ENCODE peak calls at places on chromosomes 4 and X, in nine cellular contexts. T is GM12892, R is heart left ventricle, E is A549, K is uterus, X is right lobe of liver, W is adrenal gland, B is tibial nerve, N is lower leg skin. U is an unnamed sample.

GRCh38 chr4:122873752-122874151 is 47.1 kb downstream of the FGF2 start:
- DNase-seq in T (no peak), R (no peak), E (peak), K (no peak), X (no peak), W (no peak), B (no peak), N (no peak), U (no peak)

GRCh38 chr4:8315343-8316250 is 46.0 kb downstream of the HTRA3 start:
- DNase-seq in T (no peak), R (peak), E (peak), K (peak), X (no peak), W (peak), B (no peak), N (no peak), U (peak)

GRCh38 chr4:14149469-14150030 is 522.0 kb upstream of the BOD1L1 start:
- DNase-seq in T (no peak), R (no peak), E (no peak), K (no peak), X (no peak), W (peak), B (no peak), N (no peak), U (no peak)

GRCh38 chr4:17323619-17324400 is 188.1 kb downstream of the QDPR start:
- DNase-seq in T (no peak), R (no peak), E (no peak), K (no peak), X (no peak), W (no peak), B (no peak), N (no peak), U (no peak)

GRCh38 chr4:104749062-104749461 is 254.4 kb upstream of the CXXC4 start:
- DNase-seq in T (no peak), R (no peak), E (no peak), K (no peak), X (no peak), W (no peak), B (no peak), N (no peak), U (no peak)

GRCh38 chrX:138745215-138745614 is 33.7 kb upstream of the FGF13 start:
- DNase-seq in T (peak), R (no peak), E (peak), K (peak), X (no peak), W (peak), B (no peak), N (peak), U (no peak)

GRCh38 chr4:5003372-5003857 is 15.8 kb downstream of the CYTL1 start:
- DNase-seq in T (no peak), R (no peak), E (no peak), K (no peak), X (no peak), W (no peak), B (no peak), N (no peak), U (no peak)

GRCh38 chr4:42923431-42923830 is 30.9 kb downstream of the GRXCR1 start:
- DNase-seq in T (no peak), R (no peak), E (no peak), K (no peak), X (no peak), W (no peak), B (no peak), N (no peak), U (no peak)

GRCh38 chrX:22395372-22395771 is 122.7 kb downstream of the CBLL2 start:
- DNase-seq in T (no peak), R (no peak), E (no peak), K (no peak), X (no peak), W (no peak), B (no peak), N (no peak), U (no peak)

DNA sequence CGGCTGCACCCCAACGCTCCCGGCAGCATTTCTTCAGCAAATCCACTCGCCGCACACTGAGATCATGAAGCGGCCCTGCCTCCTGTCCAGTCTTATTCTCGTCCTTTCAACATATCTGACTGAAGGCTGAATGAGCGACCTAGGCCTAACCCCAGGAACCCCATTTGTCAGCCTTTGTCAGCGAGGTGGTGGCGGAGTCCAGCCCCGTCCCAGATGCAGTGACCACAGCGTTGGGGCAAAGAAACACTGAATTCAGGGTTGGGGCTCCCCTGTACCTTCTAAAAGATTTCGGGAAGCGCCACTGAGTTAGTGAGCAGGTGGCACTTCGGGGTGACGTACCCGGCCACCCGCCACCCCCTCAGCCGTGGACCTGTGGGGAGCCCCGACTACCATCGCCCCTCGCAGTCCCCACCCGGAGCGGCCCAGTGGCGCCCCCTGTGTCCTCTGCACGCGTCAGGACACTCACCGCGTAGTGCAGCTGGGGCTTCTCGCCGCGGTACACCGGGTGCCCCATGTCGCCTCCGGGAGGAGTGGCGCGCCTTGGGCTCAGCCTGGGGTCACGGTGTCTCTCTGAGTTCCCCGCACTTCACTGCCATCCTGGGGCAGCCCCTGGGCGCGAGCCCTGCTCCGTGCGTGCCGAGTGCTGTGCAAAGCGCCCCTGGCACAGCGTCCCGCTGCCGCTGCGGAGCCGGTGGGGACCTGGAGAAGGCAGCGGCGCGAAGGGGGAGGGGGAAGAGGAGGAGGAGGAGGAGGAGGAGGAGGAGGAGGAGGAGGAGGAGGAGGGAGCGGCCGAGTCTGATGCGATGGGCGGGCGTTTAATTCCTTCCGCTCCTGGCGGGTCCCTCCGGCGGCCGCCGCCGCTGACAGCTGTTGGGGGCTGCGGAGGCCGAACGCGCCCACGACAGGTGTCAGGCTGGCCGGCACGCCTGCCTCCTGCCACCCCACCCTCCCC is 134.1 kb downstream of the AMELX start:
- DNase-seq in T (peak), R (peak), E (no peak), K (peak), X (peak), W (peak), B (peak), N (peak), U (no peak)
- TF ChIP-seq POLR2A in T (no peak), R (no peak), E (no peak), K (no peak), X (no peak), W (no peak), B (no peak), N (no peak), U (no peak)

GRCh38 chrX:110317079-110317819 is 636 bp downstream of the AMMECR1 start:
- DNase-seq in T (peak), R (peak), E (peak), K (peak), X (peak), W (peak), B (no peak), N (peak), U (peak)

GRCh38 chrX:110316351-110317078 is 1.4 kb downstream of the AMMECR1 start:
- DNase-seq in T (no peak), R (no peak), E (no peak), K (no peak), X (no peak), W (no peak), B (no peak), N (no peak), U (no peak)

GRCh38 chrX:110315541-110315940 is 2.3 kb downstream of the AMMECR1 start:
- DNase-seq in T (no peak), R (no peak), E (no peak), K (no peak), X (no peak), W (no peak), B (no peak), N (no peak), U (no peak)

GRCh38 chrX:110318664-110318968 is 731 bp upstream of the AMMECR1 start:
- DNase-seq in T (no peak), R (no peak), E (peak), K (no peak), X (no peak), W (no peak), B (no peak), N (no peak), U (no peak)

DNA sequence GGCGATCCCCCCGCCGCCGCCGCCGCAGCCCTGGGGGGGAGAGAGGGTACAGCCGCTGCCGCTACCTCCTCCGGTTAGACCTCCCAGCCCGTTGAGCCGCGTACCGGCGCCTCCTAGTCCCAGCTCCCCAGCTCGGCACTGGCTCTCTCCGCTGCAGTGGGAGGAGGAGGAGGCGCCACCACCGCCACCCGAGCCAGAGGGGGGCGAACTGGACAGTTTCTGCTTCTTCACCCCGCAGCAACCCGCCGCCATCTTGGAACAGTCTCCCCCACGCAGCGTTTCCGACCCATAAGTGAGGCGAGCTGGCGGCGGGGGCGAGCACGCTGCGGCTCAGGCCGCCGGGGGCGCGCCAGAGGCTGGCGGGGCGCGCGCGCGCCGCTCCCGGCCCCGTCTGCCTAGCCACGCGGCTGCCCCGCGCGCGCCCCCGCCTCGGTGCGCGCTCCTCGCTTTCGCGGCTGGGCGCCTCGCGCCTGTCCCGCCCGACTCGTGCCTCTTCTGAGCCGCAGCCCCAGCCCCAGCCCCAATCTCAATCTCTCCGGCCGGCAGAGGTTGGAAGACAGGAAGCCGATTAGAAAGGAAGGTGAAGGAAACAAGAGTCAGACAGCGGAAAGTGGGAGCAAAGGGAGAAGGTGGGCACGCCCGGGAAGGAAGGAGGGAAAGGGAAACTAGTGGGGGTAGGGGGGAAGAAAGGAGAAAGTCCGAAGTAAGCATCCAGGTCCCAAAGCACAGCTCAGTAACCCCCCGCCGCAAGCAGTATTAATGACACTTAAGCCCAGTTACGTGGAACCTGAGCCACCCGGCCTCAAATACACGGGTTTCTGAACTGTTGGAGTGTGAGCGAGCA is at the start of gene AMMECR1:
- DNase-seq in T (peak), R (peak), E (peak), K (peak), X (peak), W (peak), B (peak), N (peak), U (peak)
- TF ChIP-seq POLR2A in T (peak), R (peak), E (peak), K (peak), X (peak), W (no peak), B (peak), N (no peak), U (peak)

GRCh38 chr4:56387023-56388001 is at the start of gene AASDH:
- DNase-seq in T (peak), R (peak), E (peak), K (peak), X (peak), W (peak), B (peak), N (peak), U (peak)
- TF ChIP-seq POLR2A in T (peak), R (peak), E (peak), K (peak), X (peak), W (peak), B (peak), N (no peak), U (peak)

GRCh38 chr4:2963185-2964076 is at the start of the genes GRK4 and NOP14:
- DNase-seq in T (peak), R (peak), E (peak), K (peak), X (peak), W (peak), B (peak), N (peak), U (peak)
- TF ChIP-seq POLR2A in T (peak), R (peak), E (peak), K (peak), X (peak), W (peak), B (peak), N (no peak), U (peak)

GRCh38 chr4:48095441-48095840 is 38.6 kb downstream of the TXK start:
- DNase-seq in T (no peak), R (no peak), E (no peak), K (no peak), X (no peak), W (no peak), B (no peak), N (no peak), U (no peak)

GRCh38 chr4:48090621-48091020 is 43.4 kb downstream of the TXK start:
- DNase-seq in T (no peak), R (no peak), E (no peak), K (no peak), X (no peak), W (no peak), B (no peak), N (no peak), U (no peak)

DNA sequence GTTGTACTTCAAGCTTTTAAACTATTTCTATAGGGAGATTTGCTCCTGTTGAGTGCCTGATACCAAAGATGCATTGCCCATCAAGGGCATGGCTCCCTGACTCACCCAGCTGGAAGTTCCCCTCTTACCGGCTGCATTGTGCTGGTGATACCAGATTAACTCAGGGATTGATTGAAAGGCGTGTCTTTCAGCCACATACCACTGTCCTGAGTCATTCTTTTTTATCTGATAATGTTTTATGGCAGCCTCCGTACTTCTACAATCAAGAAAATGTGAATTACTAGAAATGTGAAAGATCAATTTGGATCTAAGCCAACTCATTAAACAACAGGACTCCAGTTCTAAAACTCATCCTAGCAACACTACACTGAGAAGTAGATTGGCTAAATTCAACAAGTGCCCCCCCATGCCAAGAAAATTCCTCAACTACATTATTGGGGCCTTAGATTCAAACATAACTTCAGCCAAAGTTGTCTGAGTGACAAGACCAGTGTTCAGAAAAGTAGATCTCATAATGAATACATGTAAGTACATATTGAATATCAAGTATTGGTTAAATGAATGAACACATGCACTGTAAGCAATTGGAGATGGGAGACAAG is 40.0 kb downstream of the TXK start:
- DNase-seq in T (no peak), R (no peak), E (peak), K (no peak), X (no peak), W (peak), B (no peak), N (no peak), U (peak)
- TF ChIP-seq POLR2A in T (no peak), R (no peak), E (no peak), K (no peak), X (no peak), W (no peak), B (no peak), N (no peak), U (no peak)

GRCh38 chrX:49166914-49167739 is 4.6 kb downstream of the MAGIX start:
- DNase-seq in T (no peak), R (peak), E (no peak), K (peak), X (peak), W (peak), B (peak), N (no peak), U (peak)
- TF ChIP-seq POLR2A in T (no peak), R (peak), E (no peak), K (peak), X (no peak), W (no peak), B (peak), N (no peak), U (no peak)